ENCODE peak calls at places on chromosomes 7 and 10, in five cellular contexts. One of them, this sample, is unnamed.

GRCh38 chr10:113087082-113088029 is 137.3 kb downstream of the TCF7L2 start:
- DNase-seq in cardiac muscle cell: peak
- DNase-seq in mucosa of gallbladder: peak
- DNase-seq in HT1080: peak
- DNase-seq in kidney glomerular epithelial cell: peak
- DNase-seq in this sample: peak

GRCh38 chr7:95609277-95609971 is 13.1 kb upstream of the PDK4 start:
- DNase-seq in kidney glomerular epithelial cell: peak
- DNase-seq in mucosa of gallbladder: peak
- DNase-seq in HT1080: peak
- DNase-seq in cardiac muscle cell: peak
- DNase-seq in this sample: no peak

GRCh38 chr7:916291-916941 is 38.1 kb downstream of the ADAP1 start:
- DNase-seq in mucosa of gallbladder: no peak
- DNase-seq in HT1080: no peak
- DNase-seq in cardiac muscle cell: no peak
- DNase-seq in kidney glomerular epithelial cell: peak
- DNase-seq in this sample: no peak

GRCh38 chr7:19508124-19508523 is 200.7 kb downstream of the POLR1F start:
- DNase-seq in mucosa of gallbladder: no peak
- DNase-seq in HT1080: no peak
- DNase-seq in cardiac muscle cell: peak
- DNase-seq in kidney glomerular epithelial cell: no peak
- DNase-seq in this sample: no peak

GRCh38 chr10:12981570-12981969 is 19.9 kb downstream of the CCDC3 start:
- DNase-seq in kidney glomerular epithelial cell: no peak
- DNase-seq in cardiac muscle cell: peak
- DNase-seq in mucosa of gallbladder: no peak
- DNase-seq in HT1080: peak
- DNase-seq in this sample: no peak

GRCh38 chr7:141550694-141551079 is 523 bp upstream of the AGK start:
- DNase-seq in mucosa of gallbladder: no peak
- DNase-seq in HT1080: no peak
- DNase-seq in kidney glomerular epithelial cell: no peak
- DNase-seq in cardiac muscle cell: no peak
- DNase-seq in this sample: no peak

GRCh38 chr10:49408437-49409306 is 12.8 kb upstream of the DRGX start:
- DNase-seq in HT1080: peak
- DNase-seq in mucosa of gallbladder: no peak
- DNase-seq in cardiac muscle cell: peak
- DNase-seq in kidney glomerular epithelial cell: no peak
- DNase-seq in this sample: no peak

GRCh38 chr7:103810112-103810744 is 179.2 kb downstream of the RELN start:
- DNase-seq in kidney glomerular epithelial cell: peak
- DNase-seq in HT1080: no peak
- DNase-seq in cardiac muscle cell: no peak
- DNase-seq in mucosa of gallbladder: peak
- DNase-seq in this sample: peak

GRCh38 chr10:118669020-118669766 is 73.7 kb upstream of the PRLHR start:
- DNase-seq in cardiac muscle cell: peak
- DNase-seq in kidney glomerular epithelial cell: no peak
- DNase-seq in HT1080: no peak
- DNase-seq in mucosa of gallbladder: peak
- DNase-seq in this sample: peak

GRCh38 chr10:69382382-69383117 is 34.2 kb downstream of the TACR2 start:
- DNase-seq in mucosa of gallbladder: no peak
- DNase-seq in cardiac muscle cell: peak
- DNase-seq in kidney glomerular epithelial cell: peak
- DNase-seq in HT1080: peak
- DNase-seq in this sample: peak

GRCh38 chr10:13788701-13789447 is 202.1 kb downstream of the PRPF18 start:
- DNase-seq in HT1080: peak
- DNase-seq in kidney glomerular epithelial cell: peak
- DNase-seq in cardiac muscle cell: peak
- DNase-seq in mucosa of gallbladder: no peak
- DNase-seq in this sample: no peak

GRCh38 chr10:78337016-78337415 is 303.4 kb downstream of the RPS24 start:
- DNase-seq in HT1080: no peak
- DNase-seq in kidney glomerular epithelial cell: no peak
- DNase-seq in cardiac muscle cell: no peak
- DNase-seq in mucosa of gallbladder: no peak
- DNase-seq in this sample: no peak

GRCh38 chr7:34091330-34091917 is 186.1 kb downstream of the BMPER start:
- DNase-seq in kidney glomerular epithelial cell: no peak
- DNase-seq in HT1080: peak
- DNase-seq in cardiac muscle cell: peak
- DNase-seq in mucosa of gallbladder: peak
- DNase-seq in this sample: no peak

GRCh38 chr7:82275342-82275741 is 168.2 kb downstream of the CACNA2D1 start:
- DNase-seq in HT1080: no peak
- DNase-seq in cardiac muscle cell: no peak
- DNase-seq in mucosa of gallbladder: no peak
- DNase-seq in kidney glomerular epithelial cell: no peak
- DNase-seq in this sample: no peak

GRCh38 chr7:151339651-151340377 is 1.8 kb upstream of the NUB1 start:
- DNase-seq in mucosa of gallbladder: no peak
- DNase-seq in kidney glomerular epithelial cell: no peak
- DNase-seq in HT1080: no peak
- DNase-seq in cardiac muscle cell: no peak
- DNase-seq in this sample: no peak

GRCh38 chr10:36256905-36257304 is 614.8 kb upstream of the FZD8 start:
- DNase-seq in kidney glomerular epithelial cell: peak
- DNase-seq in HT1080: peak
- DNase-seq in mucosa of gallbladder: no peak
- DNase-seq in cardiac muscle cell: peak
- DNase-seq in this sample: no peak

GRCh38 chr7:3805151-3805550 is 504.1 kb downstream of the SDK1 start:
- DNase-seq in HT1080: peak
- DNase-seq in mucosa of gallbladder: no peak
- DNase-seq in kidney glomerular epithelial cell: no peak
- DNase-seq in cardiac muscle cell: no peak
- DNase-seq in this sample: no peak

GRCh38 chr10:17474595-17474994 is 20.2 kb upstream of the ST8SIA6 start:
- DNase-seq in HT1080: no peak
- DNase-seq in cardiac muscle cell: peak
- DNase-seq in mucosa of gallbladder: no peak
- DNase-seq in kidney glomerular epithelial cell: no peak
- DNase-seq in this sample: no peak

GRCh38 chr7:143375298-143376034 is 5.7 kb upstream of the ZYX start:
- DNase-seq in cardiac muscle cell: peak
- DNase-seq in HT1080: peak
- DNase-seq in mucosa of gallbladder: no peak
- DNase-seq in kidney glomerular epithelial cell: no peak
- DNase-seq in this sample: no peak